ENCODE peak calls at places on chromosomes 13 and 19, in seven cellular contexts. P, C, L, V, D, Y and F are unnamed samples.

GRCh38 chr13:26500618-26501320 is 56.7 kb upstream of the WASF3 start:
- DNase-seq in P (no peak), C (no peak), L (no peak), V (no peak), D (no peak), Y (no peak), F (peak)

GRCh38 chr19:42512130-42512636 is 16.1 kb downstream of the CEACAM1 start:
- DNase-seq in P (no peak), C (no peak), L (no peak), V (no peak), D (no peak), Y (no peak), F (no peak)

GRCh38 chr13:86087241-86087640 is 288.0 kb upstream of the SLITRK6 start:
- DNase-seq in P (no peak), C (no peak), L (no peak), V (no peak), D (peak), Y (no peak), F (no peak)

GRCh38 chr19:46963093-46963734 is 56.4 kb upstream of the NPAS1 start:
- DNase-seq in P (no peak), C (no peak), L (peak), V (no peak), D (peak), Y (peak), F (peak)

GRCh38 chr13:49357694-49358093 is 86.2 kb downstream of the CAB39L start:
- DNase-seq in P (no peak), C (no peak), L (peak), V (no peak), D (peak), Y (peak), F (no peak)

GRCh38 chr13:19634129-19634740 is 776 bp downstream of the MPHOSPH8 start:
- DNase-seq in P (no peak), C (peak), L (peak), V (no peak), D (peak), Y (peak), F (peak)

GRCh38 chr19:1259873-1260748 is 9.0 kb upstream of the CIRBP start:
- DNase-seq in P (no peak), C (no peak), L (peak), V (no peak), D (no peak), Y (peak), F (peak)

GRCh38 chr13:98893361-98893760 is 84.5 kb downstream of the DOCK9 start:
- DNase-seq in P (no peak), C (no peak), L (no peak), V (no peak), D (no peak), Y (no peak), F (peak)

GRCh38 chr19:31975461-31975860 is 369.9 kb upstream of the ZNF507 start:
- DNase-seq in P (no peak), C (no peak), L (no peak), V (no peak), D (no peak), Y (no peak), F (no peak)

GRCh38 chr13:36875431-36875830 is 44.6 kb downstream of the SMAD9 start:
- DNase-seq in P (no peak), C (no peak), L (no peak), V (no peak), D (no peak), Y (no peak), F (no peak)

GRCh38 chr19:10104665-10105221 is 1.4 kb upstream of the PPAN start:
- DNase-seq in P (no peak), C (no peak), L (no peak), V (peak), D (no peak), Y (no peak), F (no peak)

GRCh38 chr13:112658807-112659206 is 31.0 kb upstream of the ATP11A start:
- DNase-seq in P (no peak), C (no peak), L (no peak), V (no peak), D (no peak), Y (no peak), F (no peak)

GRCh38 chr19:15093001-15093400 is 11.0 kb downstream of the OR1I1 start:
- DNase-seq in P (no peak), C (no peak), L (no peak), V (no peak), D (no peak), Y (no peak), F (no peak)

GRCh38 chr19:56141416-56141992 is 417 bp downstream of the ZNF444 start:
- DNase-seq in P (no peak), C (no peak), L (no peak), V (peak), D (no peak), Y (peak), F (no peak)

GRCh38 chr19:31285744-31286143 is 63.5 kb downstream of the TSHZ3 start:
- DNase-seq in P (no peak), C (peak), L (peak), V (no peak), D (peak), Y (peak), F (no peak)

GRCh38 chr19:33286899-33287298 is 15.4 kb downstream of the CEBPA start:
- DNase-seq in P (no peak), C (no peak), L (no peak), V (no peak), D (no peak), Y (no peak), F (no peak)

GRCh38 chr19:11052391-11052790 is 36.9 kb upstream of the LDLR start:
- DNase-seq in P (no peak), C (no peak), L (no peak), V (no peak), D (no peak), Y (no peak), F (no peak)

GRCh38 chr13:23020246-23020843 is 160.4 kb upstream of the SGCG start:
- DNase-seq in P (no peak), C (peak), L (peak), V (peak), D (peak), Y (peak), F (peak)

GRCh38 chr19:2181618-2181997 is 17.9 kb downstream of the DOT1L start:
- DNase-seq in P (no peak), C (peak), L (no peak), V (no peak), D (no peak), Y (no peak), F (no peak)

GRCh38 chr19:9295411-9295849 is 14.2 kb downstream of the ZNF699 start:
- DNase-seq in P (no peak), C (no peak), L (no peak), V (no peak), D (peak), Y (peak), F (no peak)

GRCh38 chr13:45473627-45474026 is 8.9 kb downstream of the COG3 start:
- DNase-seq in P (no peak), C (no peak), L (no peak), V (no peak), D (no peak), Y (no peak), F (no peak)

GRCh38 chr13:33323766-33324525 is 38.4 kb upstream of the STARD13 start:
- DNase-seq in P (peak), C (no peak), L (peak), V (no peak), D (peak), Y (peak), F (no peak)

GRCh38 chr19:42255766-42256750 is 1.1 kb upstream of the ERF start:
- DNase-seq in P (peak), C (no peak), L (peak), V (no peak), D (peak), Y (peak), F (peak)

GRCh38 chr13:94987869-94988268 is 275.5 kb upstream of the SOX21 start:
- DNase-seq in P (no peak), C (no peak), L (no peak), V (no peak), D (no peak), Y (peak), F (no peak)

GRCh38 chr13:31105020-31105800 is 56.5 kb downstream of the HSPH1 start:
- DNase-seq in P (no peak), C (no peak), L (no peak), V (no peak), D (peak), Y (no peak), F (no peak)